ENCODE peak calls at places on chromosomes 7 and 10, in five cellular contexts. One of them, this sample, is unnamed.

GRCh38 chr7:2734761-2735571 is 47.0 kb downstream of the AMZ1 start:
- DNase-seq in lower lobe of right lung: no peak
- DNase-seq in activated T-cell treated with anti-CD3 and anti-CD28 coated beads for 24 hours: no peak
- DNase-seq in foreskin fibroblast: peak
- DNase-seq in memory B cell: no peak
- DNase-seq in this sample: no peak

GRCh38 chr7:3994764-3995163 is 687.3 kb upstream of the FOXK1 start:
- DNase-seq in lower lobe of right lung: no peak
- DNase-seq in activated T-cell treated with anti-CD3 and anti-CD28 coated beads for 24 hours: no peak
- DNase-seq in foreskin fibroblast: no peak
- DNase-seq in memory B cell: no peak
- DNase-seq in this sample: no peak

GRCh38 chr7:155343150-155343549 is 45.5 kb downstream of the INSIG1 start:
- DNase-seq in lower lobe of right lung: no peak
- DNase-seq in activated T-cell treated with anti-CD3 and anti-CD28 coated beads for 24 hours: no peak
- DNase-seq in foreskin fibroblast: no peak
- DNase-seq in memory B cell: no peak
- DNase-seq in this sample: no peak

GRCh38 chr7:40918701-40919271 is 784.0 kb downstream of the SUGCT start:
- DNase-seq in lower lobe of right lung: no peak
- DNase-seq in activated T-cell treated with anti-CD3 and anti-CD28 coated beads for 24 hours: no peak
- DNase-seq in foreskin fibroblast: peak
- DNase-seq in memory B cell: no peak
- DNase-seq in this sample: no peak

GRCh38 chr10:86798636-86799035 is 42.2 kb downstream of the BMPR1A start:
- DNase-seq in lower lobe of right lung: no peak
- DNase-seq in activated T-cell treated with anti-CD3 and anti-CD28 coated beads for 24 hours: no peak
- DNase-seq in foreskin fibroblast: no peak
- DNase-seq in memory B cell: no peak
- DNase-seq in this sample: no peak

GRCh38 chr10:124534231-124534798 is 72.7 kb downstream of the LHPP start:
- DNase-seq in lower lobe of right lung: peak
- DNase-seq in activated T-cell treated with anti-CD3 and anti-CD28 coated beads for 24 hours: no peak
- DNase-seq in foreskin fibroblast: no peak
- DNase-seq in memory B cell: no peak
- DNase-seq in this sample: no peak

GRCh38 chr7:97149843-97150242 is 32.3 kb downstream of the SDHAF3 start:
- DNase-seq in lower lobe of right lung: no peak
- DNase-seq in activated T-cell treated with anti-CD3 and anti-CD28 coated beads for 24 hours: no peak
- DNase-seq in foreskin fibroblast: peak
- DNase-seq in memory B cell: no peak
- DNase-seq in this sample: no peak

GRCh38 chr10:54463644-54464043 is 337.4 kb downstream of the PCDH15 start:
- DNase-seq in lower lobe of right lung: no peak
- DNase-seq in activated T-cell treated with anti-CD3 and anti-CD28 coated beads for 24 hours: no peak
- DNase-seq in foreskin fibroblast: no peak
- DNase-seq in memory B cell: no peak
- DNase-seq in this sample: no peak

GRCh38 chr10:3668276-3668960 is 116.6 kb downstream of the KLF6 start:
- DNase-seq in lower lobe of right lung: peak
- DNase-seq in activated T-cell treated with anti-CD3 and anti-CD28 coated beads for 24 hours: peak
- DNase-seq in foreskin fibroblast: no peak
- DNase-seq in memory B cell: no peak
- DNase-seq in this sample: peak

GRCh38 chr10:68121020-68121743 is 11.9 kb downstream of the MYPN start:
- DNase-seq in lower lobe of right lung: no peak
- DNase-seq in activated T-cell treated with anti-CD3 and anti-CD28 coated beads for 24 hours: no peak
- DNase-seq in foreskin fibroblast: no peak
- DNase-seq in memory B cell: no peak
- DNase-seq in this sample: no peak

GRCh38 chr7:39432807-39433416 is 133.3 kb upstream of the YAE1 start:
- DNase-seq in lower lobe of right lung: no peak
- DNase-seq in activated T-cell treated with anti-CD3 and anti-CD28 coated beads for 24 hours: no peak
- DNase-seq in foreskin fibroblast: no peak
- DNase-seq in memory B cell: no peak
- DNase-seq in this sample: no peak

GRCh38 chr7:31340603-31341002 is at the start of gene NEUROD6:
- DNase-seq in lower lobe of right lung: no peak
- DNase-seq in activated T-cell treated with anti-CD3 and anti-CD28 coated beads for 24 hours: no peak
- DNase-seq in foreskin fibroblast: no peak
- DNase-seq in memory B cell: no peak
- DNase-seq in this sample: no peak

GRCh38 chr10:70465278-70465677 is 13.3 kb upstream of the PALD1 start:
- DNase-seq in lower lobe of right lung: no peak
- DNase-seq in activated T-cell treated with anti-CD3 and anti-CD28 coated beads for 24 hours: no peak
- DNase-seq in foreskin fibroblast: no peak
- DNase-seq in memory B cell: no peak
- DNase-seq in this sample: no peak

GRCh38 chr7:8638076-8638475 is 204.7 kb downstream of the NXPH1 start:
- DNase-seq in lower lobe of right lung: no peak
- DNase-seq in activated T-cell treated with anti-CD3 and anti-CD28 coated beads for 24 hours: no peak
- DNase-seq in foreskin fibroblast: no peak
- DNase-seq in memory B cell: no peak
- DNase-seq in this sample: no peak

GRCh38 chr10:61899663-61899996 is 1.9 kb upstream of the ARID5B start:
- DNase-seq in lower lobe of right lung: no peak
- DNase-seq in activated T-cell treated with anti-CD3 and anti-CD28 coated beads for 24 hours: no peak
- DNase-seq in foreskin fibroblast: no peak
- DNase-seq in memory B cell: no peak
- DNase-seq in this sample: no peak

GRCh38 chr10:103835121-103836045 is 20.0 kb downstream of the SH3PXD2A start:
- DNase-seq in lower lobe of right lung: peak
- DNase-seq in activated T-cell treated with anti-CD3 and anti-CD28 coated beads for 24 hours: no peak
- DNase-seq in foreskin fibroblast: peak
- DNase-seq in memory B cell: no peak
- DNase-seq in this sample: no peak

GRCh38 chr7:90181485-90181884 is 27.2 kb downstream of the STEAP1 start:
- DNase-seq in lower lobe of right lung: no peak
- DNase-seq in activated T-cell treated with anti-CD3 and anti-CD28 coated beads for 24 hours: no peak
- DNase-seq in foreskin fibroblast: no peak
- DNase-seq in memory B cell: no peak
- DNase-seq in this sample: no peak

GRCh38 chr10:113520606-113521481 is 32.0 kb upstream of the HABP2 start:
- DNase-seq in lower lobe of right lung: peak
- DNase-seq in activated T-cell treated with anti-CD3 and anti-CD28 coated beads for 24 hours: peak
- DNase-seq in foreskin fibroblast: peak
- DNase-seq in memory B cell: no peak
- DNase-seq in this sample: no peak

GRCh38 chr7:94882891-94883290 is 24.5 kb upstream of the PPP1R9A start:
- DNase-seq in lower lobe of right lung: no peak
- DNase-seq in activated T-cell treated with anti-CD3 and anti-CD28 coated beads for 24 hours: no peak
- DNase-seq in foreskin fibroblast: no peak
- DNase-seq in memory B cell: no peak
- DNase-seq in this sample: no peak

GRCh38 chr7:303425-303824 is 13.5 kb downstream of the FOXL3 start:
- DNase-seq in lower lobe of right lung: peak
- DNase-seq in activated T-cell treated with anti-CD3 and anti-CD28 coated beads for 24 hours: no peak
- DNase-seq in foreskin fibroblast: no peak
- DNase-seq in memory B cell: no peak
- DNase-seq in this sample: no peak

GRCh38 chr7:155356323-155357105 is 58.8 kb downstream of the INSIG1 start:
- DNase-seq in lower lobe of right lung: peak
- DNase-seq in activated T-cell treated with anti-CD3 and anti-CD28 coated beads for 24 hours: no peak
- DNase-seq in foreskin fibroblast: peak
- DNase-seq in memory B cell: no peak
- DNase-seq in this sample: no peak

GRCh38 chr10:2610946-2611345 is 456.4 kb upstream of the PFKP start:
- DNase-seq in lower lobe of right lung: no peak
- DNase-seq in activated T-cell treated with anti-CD3 and anti-CD28 coated beads for 24 hours: no peak
- DNase-seq in foreskin fibroblast: no peak
- DNase-seq in memory B cell: no peak
- DNase-seq in this sample: no peak

GRCh38 chr10:71396084-71396713 is 521 bp upstream of the CDH23 start:
- DNase-seq in lower lobe of right lung: no peak
- DNase-seq in activated T-cell treated with anti-CD3 and anti-CD28 coated beads for 24 hours: peak
- DNase-seq in foreskin fibroblast: no peak
- DNase-seq in memory B cell: no peak
- DNase-seq in this sample: no peak

GRCh38 chr10:18868919-18869318 is 179.7 kb upstream of the MALRD1 start:
- DNase-seq in lower lobe of right lung: no peak
- DNase-seq in activated T-cell treated with anti-CD3 and anti-CD28 coated beads for 24 hours: no peak
- DNase-seq in foreskin fibroblast: no peak
- DNase-seq in memory B cell: no peak
- DNase-seq in this sample: no peak

GRCh38 chr7:134514663-134515062 is 12.7 kb upstream of the AKR1B10 start:
- DNase-seq in lower lobe of right lung: no peak
- DNase-seq in activated T-cell treated with anti-CD3 and anti-CD28 coated beads for 24 hours: peak
- DNase-seq in foreskin fibroblast: peak
- DNase-seq in memory B cell: peak
- DNase-seq in this sample: no peak

GRCh38 chr10:110775022-110775379 is 96.7 kb upstream of the PDCD4 start:
- DNase-seq in lower lobe of right lung: no peak
- DNase-seq in activated T-cell treated with anti-CD3 and anti-CD28 coated beads for 24 hours: no peak
- DNase-seq in foreskin fibroblast: no peak
- DNase-seq in memory B cell: no peak
- DNase-seq in this sample: no peak

GRCh38 chr10:122154733-122155366 is 116.2 kb upstream of the BTBD16 start:
- DNase-seq in lower lobe of right lung: no peak
- DNase-seq in activated T-cell treated with anti-CD3 and anti-CD28 coated beads for 24 hours: no peak
- DNase-seq in foreskin fibroblast: peak
- DNase-seq in memory B cell: no peak
- DNase-seq in this sample: no peak

GRCh38 chr10:48564466-48565150 is 40.3 kb downstream of the ARHGAP22 start:
- DNase-seq in lower lobe of right lung: no peak
- DNase-seq in activated T-cell treated with anti-CD3 and anti-CD28 coated beads for 24 hours: no peak
- DNase-seq in foreskin fibroblast: no peak
- DNase-seq in memory B cell: no peak
- DNase-seq in this sample: no peak

This sample was measured in stimulated activated naive CD4-positive, alpha-beta T cell treated with Interleukin-2 at 50 U/mL for 16 hours.